ENCODE peak calls at places on chromosomes 7 and 10, in seven cellular contexts. Q is NCI-H460; N is GM12878; R is NCI-H2107; M is HEK293T; V is naive thymus-derived CD8-positive, alpha-beta T cell; F is fibroblast of villous mesenchyme. X is an unnamed sample.

GRCh38 chr7:108268200-108268820 is 138.1 kb upstream of the LAMB4 start:
- DNase-seq in Q (no peak), N (no peak), R (no peak), M (no peak), V (no peak), F (no peak), X (no peak)

GRCh38 chr10:18313626-18314025 is 173.4 kb downstream of the CACNB2 start:
- DNase-seq in Q (no peak), N (no peak), R (no peak), M (no peak), V (no peak), F (no peak), X (no peak)

GRCh38 chr10:78416031-78416800 is 382.6 kb downstream of the RPS24 start:
- DNase-seq in Q (no peak), N (no peak), R (no peak), M (no peak), V (no peak), F (no peak), X (no peak)

GRCh38 chr10:55063817-55064216 is 262.8 kb upstream of the PCDH15 start:
- DNase-seq in Q (peak; percentile 22), N (no peak), R (no peak), M (no peak), V (no peak), F (no peak), X (no peak)

GRCh38 chr10:67779455-67780205 is 58.4 kb downstream of the DNAJC12 start:
- DNase-seq in Q (peak; percentile 82), N (no peak), R (no peak), M (peak; percentile 69), V (peak; percentile 81), F (peak; percentile 83), X (peak; percentile 36)

GRCh38 chr10:114931072-114931679 is 6.8 kb upstream of the TRUB1 start:
- DNase-seq in Q (no peak), N (no peak), R (no peak), M (no peak), V (no peak), F (no peak), X (no peak)

GRCh38 chr10:124906551-124907001 is 35.3 kb upstream of the ZRANB1 start:
- DNase-seq in Q (no peak), N (no peak), R (no peak), M (no peak), V (no peak), F (peak; percentile 89), X (no peak)

GRCh38 chr10:122103592-122103991 is 114.6 kb downstream of the TACC2 start:
- DNase-seq in Q (no peak), N (no peak), R (no peak), M (no peak), V (no peak), F (no peak), X (no peak)

GRCh38 chr7:143002106-143002505 is 24.8 kb downstream of the OR9A2 start:
- DNase-seq in Q (no peak), N (no peak), R (no peak), M (no peak), V (peak; percentile 12), F (peak; percentile 14), X (no peak)

GRCh38 chr10:116868722-116869121 is 19.4 kb downstream of the ENO4 start:
- DNase-seq in Q (no peak), N (no peak), R (no peak), M (no peak), V (no peak), F (no peak), X (peak; percentile 53)

GRCh38 chr10:133134411-133135115 is 25.5 kb upstream of the KNDC1 start:
- DNase-seq in Q (no peak), N (no peak), R (no peak), M (no peak), V (no peak), F (no peak), X (peak; percentile 15)

GRCh38 chr7:151695856-151696555 is 176.3 kb upstream of the RHEB start:
- DNase-seq in Q (no peak), N (no peak), R (peak; percentile 22), M (no peak), V (no peak), F (no peak), X (no peak)

GRCh38 chr7:151361193-151361959 is 19.8 kb downstream of the NUB1 start:
- DNase-seq in Q (no peak), N (no peak), R (no peak), M (no peak), V (no peak), F (peak; percentile 32), X (no peak)

GRCh38 chr7:141697211-141697871 is 4.6 kb downstream of the DENND11 start:
- DNase-seq in Q (no peak), N (no peak), R (no peak), M (no peak), V (no peak), F (no peak), X (no peak)

GRCh38 chr10:52359466-52359865 is 45.4 kb downstream of the DKK1 start:
- DNase-seq in Q (no peak), N (no peak), R (no peak), M (no peak), V (no peak), F (no peak), X (no peak)

GRCh38 chr10:96509017-96509641 is 4.6 kb downstream of the TLL2 start:
- DNase-seq in Q (no peak), N (no peak), R (no peak), M (no peak), V (no peak), F (peak; percentile 4), X (no peak)

GRCh38 chr10:43316988-43317387 is 50.1 kb upstream of the RASGEF1A start:
- DNase-seq in Q (no peak), N (no peak), R (no peak), M (no peak), V (no peak), F (no peak), X (no peak)

GRCh38 chr7:127346575-127347256 is 45.8 kb downstream of the ZNF800 start:
- DNase-seq in Q (no peak), N (no peak), R (no peak), M (no peak), V (no peak), F (no peak), X (no peak)

X was measured in glutamatergic neuron.